ENCODE peak calls at places on chromosomes 16 and 17, in ten cellular contexts. M is CD4-positive, alpha-beta memory T cell; F is A549; S is thoracic aorta; T is adrenal gland; P is OCI-LY7; V is sigmoid colon; E is heart right ventricle; O is DND-41; B is tibial artery. U is an unnamed sample. For H3K9me3, the result is how much of the 10 kb centered on the place peaks cover.

GRCh38 chr16:75385507-75386152 is 47.7 kb downstream of the CFDP1 start:
- DNase-seq in M (peak), F (peak), S (no peak), T (peak), P (peak), V (no peak), E (peak), O (no peak), B (no peak), U (no peak)

GRCh38 chr17:69018022-69018615 is 42.6 kb downstream of the ABCA9 start:
- DNase-seq in M (no peak), F (no peak), S (no peak), T (no peak), P (no peak), V (no peak), E (no peak), O (no peak), B (no peak), U (no peak)

GRCh38 chr16:28534542-28535373 is 4.0 kb downstream of the NUPR1 start:
- DNase-seq in M (peak), F (no peak), S (peak), T (peak), P (no peak), V (peak), E (no peak), O (no peak), B (peak), U (peak)

GRCh38 chr16:912684-913613 is 57.8 kb downstream of the LMF1 start:
- DNase-seq in M (no peak), F (no peak), S (no peak), T (no peak), P (no peak), V (no peak), E (no peak), O (no peak), B (no peak), U (no peak)

GRCh38 chr17:16259926-16260325 is 42.9 kb downstream of the PIGL start:
- DNase-seq in M (no peak), F (no peak), S (no peak), T (no peak), P (no peak), V (no peak), E (no peak), O (no peak), B (no peak), U (no peak)

GRCh38 chr16:24204150-24204665 is 51.9 kb upstream of the CACNG3 start:
- DNase-seq in M (no peak), F (no peak), S (no peak), T (no peak), P (no peak), V (no peak), E (no peak), O (no peak), B (no peak), U (no peak)

GRCh38 chr17:66211047-66211810 is 18.0 kb downstream of the APOH start:
- DNase-seq in M (no peak), F (no peak), S (no peak), T (no peak), P (no peak), V (no peak), E (no peak), O (no peak), B (no peak), U (no peak)

GRCh38 chr17:77516902-77517301 is 376.1 kb downstream of the SEC14L1 start:
- DNase-seq in M (no peak), F (no peak), S (no peak), T (no peak), P (no peak), V (no peak), E (no peak), O (no peak), B (peak), U (no peak)

GRCh38 chr17:17971431-17972125 is 622 bp downstream of the TOM1L2 start:
- DNase-seq in M (no peak), F (peak), S (no peak), T (peak), P (no peak), V (peak), E (peak), O (peak), B (peak), U (peak)

GRCh38 chr16:79372504-79373184 is 227.9 kb downstream of the MAF start:
- DNase-seq in M (peak), F (peak), S (no peak), T (peak), P (no peak), V (no peak), E (no peak), O (no peak), B (no peak), U (no peak)

GRCh38 chr17:4152471-4152870 is 9.5 kb downstream of the CYB5D2 start:
- DNase-seq in M (no peak), F (no peak), S (no peak), T (no peak), P (no peak), V (no peak), E (no peak), O (no peak), B (no peak), U (no peak)

GRCh38 chr16:75109732-75110243 is 6.8 kb downstream of the LDHD start:
- DNase-seq in M (no peak), F (no peak), S (no peak), T (peak), P (peak), V (peak), E (peak), O (peak), B (peak), U (no peak)

GRCh38 chr16:53714080-53715050 is 10.4 kb downstream of the FTO start:
- DNase-seq in M (no peak), F (no peak), S (no peak), T (peak), P (no peak), V (no peak), E (no peak), O (no peak), B (no peak), U (no peak)

GRCh38 chr16:13621639-13622038 is 298.3 kb upstream of the ERCC4 start:
- DNase-seq in M (no peak), F (no peak), S (no peak), T (no peak), P (no peak), V (no peak), E (no peak), O (no peak), B (no peak), U (no peak)
- H3K4me3 ChIP-seq in M (no peak), F (no peak), S (no peak), T (no peak), P (no peak), V (no peak), E (no peak), O (no peak), B (no peak), U (no peak)

DNA sequence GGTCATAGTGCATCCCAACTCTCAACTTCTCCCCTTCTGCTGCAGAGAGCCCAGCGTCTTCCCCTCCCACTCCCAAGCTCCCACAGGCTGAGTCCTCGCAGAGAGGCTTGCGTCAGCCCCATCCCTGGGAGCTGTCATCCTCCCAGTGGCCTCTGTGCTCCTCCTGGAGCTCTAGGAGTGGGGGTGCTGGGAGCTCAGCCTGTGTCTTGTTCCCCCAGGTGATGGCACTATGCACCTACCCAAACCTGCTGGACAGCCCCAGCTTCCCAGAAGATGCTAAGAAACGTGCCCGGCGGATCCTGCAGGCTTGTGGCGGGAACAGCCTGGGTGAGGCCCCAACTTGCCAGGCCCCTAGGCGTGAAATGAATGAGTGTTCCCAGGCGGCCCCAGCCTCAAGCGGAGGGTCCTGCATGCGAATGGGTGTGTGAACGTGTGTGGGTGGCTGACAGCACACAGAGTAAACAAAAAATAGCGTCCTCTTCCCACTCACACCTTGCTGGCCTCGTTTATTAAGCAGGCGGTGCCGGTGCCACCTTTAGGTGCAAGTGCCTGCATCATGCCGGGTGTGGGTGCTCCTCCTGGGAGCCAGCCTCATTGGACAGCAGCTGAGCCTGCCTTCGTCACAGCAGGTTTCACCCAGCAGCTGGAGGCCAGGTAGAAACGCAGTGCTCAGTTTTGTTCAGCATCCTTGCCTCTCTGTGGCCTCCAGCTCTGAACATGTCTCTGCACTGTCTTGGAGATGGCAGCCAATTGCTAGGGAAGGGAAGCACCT is 16.5 kb downstream of the GPT2 start:
- DNase-seq in M (no peak), F (no peak), S (no peak), T (no peak), P (no peak), V (no peak), E (no peak), O (no peak), B (no peak), U (no peak)
- H3K27ac ChIP-seq in M (no peak), F (no peak), S (no peak), T (no peak), P (no peak), V (no peak), E (no peak), O (no peak), B (no peak), U (no peak)

DNA sequence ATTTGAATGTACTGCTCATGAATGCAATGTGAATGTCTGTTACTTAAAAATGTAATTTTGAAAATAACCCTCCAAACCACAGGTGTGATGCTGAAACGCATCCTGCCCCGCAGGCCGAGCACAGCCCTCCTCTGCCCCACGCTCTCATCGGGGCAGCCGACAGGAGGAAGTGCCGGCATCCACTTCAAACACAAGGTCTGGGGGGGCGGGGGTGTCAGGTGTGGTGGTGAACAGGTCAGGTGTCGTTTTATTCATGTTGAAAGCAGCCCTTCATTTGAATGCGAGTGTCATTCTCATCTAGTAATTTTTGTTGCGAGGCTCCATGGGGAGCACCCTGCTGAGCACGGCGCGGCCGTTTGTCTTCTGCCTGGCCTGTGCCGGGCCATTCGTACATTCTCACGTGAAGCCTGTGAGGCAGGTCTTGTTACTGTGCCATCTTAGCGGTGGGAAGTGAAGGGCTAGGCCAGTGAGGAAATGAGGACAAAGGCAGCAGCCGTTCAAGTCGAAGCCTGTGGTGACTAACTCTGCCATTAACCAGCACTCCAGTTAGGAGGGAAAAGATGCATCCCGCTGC is 1.8 kb downstream of the ACSF3 start:
- DNase-seq in M (no peak), F (no peak), S (no peak), T (no peak), P (peak), V (no peak), E (no peak), O (no peak), B (no peak), U (no peak)
- H3K9me3 ChIP-seq in M (under half), F (under half), S (under half), T (under half), P (under half), V (under half), E (under half), O (under half), B (under half), U (under half)

GRCh38 chr16:64047878-64048277 is 1074.0 kb downstream of the CDH11 start:
- DNase-seq in M (no peak), F (no peak), S (no peak), T (no peak), P (no peak), V (no peak), E (no peak), O (no peak), B (no peak), U (no peak)

GRCh38 chr16:64047207-64047606 is 1074.7 kb downstream of the CDH11 start:
- DNase-seq in M (no peak), F (no peak), S (no peak), T (no peak), P (no peak), V (no peak), E (no peak), O (no peak), B (no peak), U (no peak)

DNA sequence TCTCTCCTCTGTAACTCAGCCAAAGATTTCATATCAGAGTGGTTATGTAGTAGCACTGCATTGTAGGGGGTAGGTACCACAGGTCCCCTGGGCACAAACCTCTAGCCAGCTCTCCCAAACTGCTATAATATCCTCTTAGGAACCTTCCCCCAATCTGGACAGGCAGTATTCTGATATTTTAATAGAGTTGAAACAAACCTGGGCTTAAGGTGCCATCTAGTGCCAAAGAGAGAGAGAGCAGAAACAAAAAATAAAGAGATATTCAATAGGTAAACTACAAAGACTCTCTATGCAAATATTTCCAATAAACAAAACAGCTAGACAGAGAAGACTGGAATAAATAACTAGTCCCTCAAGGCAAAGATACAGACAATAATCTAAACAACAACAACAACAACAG is 1070.0 kb downstream of the CDH11 start:
- DNase-seq in M (no peak), F (no peak), S (no peak), T (no peak), P (peak), V (no peak), E (no peak), O (no peak), B (no peak), U (no peak)
- H3K4me3 ChIP-seq in M (no peak), F (no peak), S (no peak), T (no peak), P (no peak), V (no peak), E (no peak), O (no peak), B (no peak), U (no peak)

GRCh38 chr16:67833418-67834241 is 8.5 kb upstream of the THAP11 start:
- DNase-seq in M (peak), F (peak), S (peak), T (peak), P (peak), V (peak), E (peak), O (peak), B (peak), U (peak)
- H3K27ac ChIP-seq in M (peak), F (peak), S (peak), T (peak), P (no peak), V (peak), E (peak), O (peak), B (peak), U (peak)

DNA sequence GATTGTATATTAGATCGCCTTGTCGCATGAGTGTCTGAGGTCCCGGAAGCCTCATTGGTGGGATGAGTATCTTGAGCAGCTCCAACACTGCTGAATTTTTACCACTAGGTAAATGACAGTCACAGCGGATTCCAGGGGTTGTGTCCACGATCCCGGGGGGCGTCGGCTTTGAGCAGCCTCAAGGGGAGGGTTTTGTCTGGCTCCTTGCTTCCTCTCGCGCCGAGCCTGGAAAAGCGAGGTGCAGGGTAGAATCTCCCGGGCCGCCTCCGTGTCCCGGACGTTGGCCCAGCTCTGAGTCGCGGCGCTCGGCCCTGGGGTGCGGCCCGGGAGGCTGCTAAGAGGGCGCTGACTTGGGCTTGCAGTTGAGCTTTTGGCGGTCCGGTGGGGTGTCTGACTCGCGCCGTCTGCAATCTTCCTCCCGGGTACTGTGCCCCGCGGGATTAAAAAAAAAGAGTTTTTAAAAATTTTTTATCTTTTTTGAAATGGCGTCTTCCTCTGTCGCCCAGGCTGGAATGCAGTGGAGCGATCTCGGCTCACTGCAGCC is 4.5 kb downstream of the OR1F1 start:
- DNase-seq in M (no peak), F (no peak), S (no peak), T (no peak), P (no peak), V (no peak), E (no peak), O (no peak), B (no peak), U (no peak)
- H3K9me3 ChIP-seq in M (under half), F (under half), S (under half), T (under half), P (under half), V (under half), E (under half), O (under half), B (under half), U (under half)

DNA sequence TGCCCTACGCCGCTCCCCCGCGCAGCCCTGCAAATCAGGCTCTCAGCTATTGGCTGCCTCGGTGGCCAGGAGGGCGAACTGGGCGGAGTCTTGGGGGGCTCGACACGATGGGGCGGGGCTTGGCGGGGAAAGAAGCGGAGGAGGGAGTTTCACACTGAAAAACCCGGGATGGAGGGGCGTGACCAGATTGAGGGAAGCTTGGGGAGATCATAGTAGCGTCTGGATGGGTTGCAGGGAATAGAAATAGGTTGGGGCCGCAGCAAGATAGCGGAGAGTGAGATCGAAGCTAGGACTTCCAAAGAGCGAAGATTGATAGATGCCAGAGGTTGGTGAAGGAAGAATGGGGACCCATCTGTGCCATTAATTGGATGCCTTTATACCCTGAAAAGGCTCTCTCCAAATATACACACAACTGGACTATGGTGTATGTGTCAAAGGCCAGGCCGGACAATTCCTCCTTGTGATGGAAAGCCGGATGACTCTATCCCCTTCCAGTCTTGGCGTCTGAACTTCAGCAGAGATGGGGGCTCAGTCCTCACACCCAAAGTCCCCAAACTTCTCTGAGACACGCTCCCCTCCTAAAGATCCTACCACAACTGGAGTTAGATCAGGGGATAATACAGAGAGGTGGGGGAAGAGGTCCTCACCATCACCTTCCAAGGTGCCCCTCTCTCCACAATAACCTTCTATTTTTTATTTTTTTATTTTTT is 384 bp upstream of the STAC2 start:
- DNase-seq in M (no peak), F (peak), S (peak), T (peak), P (peak), V (peak), E (peak), O (no peak), B (peak), U (peak)
- H3K4me3 ChIP-seq in M (no peak), F (peak), S (peak), T (no peak), P (peak), V (peak), E (peak), O (no peak), B (peak), U (peak)

GRCh38 chr17:80795090-80795609 is 196.5 kb upstream of the CHMP6 start:
- DNase-seq in M (no peak), F (no peak), S (no peak), T (no peak), P (no peak), V (peak), E (no peak), O (no peak), B (no peak), U (no peak)

GRCh38 chr17:80793851-80794267 is 197.8 kb upstream of the CHMP6 start:
- DNase-seq in M (no peak), F (no peak), S (no peak), T (no peak), P (no peak), V (peak), E (no peak), O (no peak), B (no peak), U (no peak)

GRCh38 chr17:80795737-80796136 is 195.9 kb upstream of the CHMP6 start:
- DNase-seq in M (no peak), F (no peak), S (no peak), T (peak), P (no peak), V (peak), E (peak), O (no peak), B (peak), U (no peak)

GRCh38 chr17:80793421-80793820 is 198.2 kb upstream of the CHMP6 start:
- DNase-seq in M (no peak), F (no peak), S (no peak), T (no peak), P (no peak), V (peak), E (no peak), O (no peak), B (no peak), U (no peak)

GRCh38 chr17:80794281-80795089 is 197.2 kb upstream of the CHMP6 start:
- DNase-seq in M (no peak), F (no peak), S (no peak), T (no peak), P (no peak), V (peak), E (no peak), O (no peak), B (no peak), U (no peak)
- H3K27ac ChIP-seq in M (no peak), F (peak), S (no peak), T (no peak), P (no peak), V (peak), E (no peak), O (no peak), B (no peak), U (no peak)

GRCh38 chr17:10081571-10082169 is 116.7 kb downstream of the GAS7 start:
- DNase-seq in M (no peak), F (no peak), S (no peak), T (no peak), P (no peak), V (peak), E (no peak), O (no peak), B (peak), U (peak)
- H3K9me3 ChIP-seq in M (under half), F (under half), S (under half), T (under half), P (under half), V (under half), E (under half), O (under half), B (under half), U (under half)

GRCh38 chr17:31561469-31562412 is 170.3 kb downstream of the RAB11FIP4 start:
- DNase-seq in M (no peak), F (no peak), S (no peak), T (no peak), P (peak), V (no peak), E (no peak), O (no peak), B (no peak), U (no peak)
- H3K4me3 ChIP-seq in M (no peak), F (peak), S (peak), T (no peak), P (peak), V (peak), E (no peak), O (no peak), B (peak), U (peak)

U was measured in ascending aorta.